ENCODE peak calls at places on chromosomes 16 and 17, in seven cellular contexts. One of them, this sample, is unnamed.
A peak's percentile ranks its signal among the peaks of the same experiment; 100 is the strongest.

GRCh38 chr16:12573300-12573699 is 230.4 kb downstream of the CPPED1 start:
- DNase-seq in neural progenitor cell: no peak
- DNase-seq in left ventricle myocardium inferior: no peak
- DNase-seq in CD4-positive, alpha-beta T cell: no peak
- DNase-seq in choroid plexus epithelial cell: no peak
- DNase-seq in RWPE2: no peak
- DNase-seq in fibroblast of the aortic adventitia: no peak
- DNase-seq in this sample: no peak

GRCh38 chr17:50055055-50055425 is 870 bp upstream of the ITGA3 start:
- DNase-seq in neural progenitor cell: peak; percentile 26
- DNase-seq in left ventricle myocardium inferior: no peak
- DNase-seq in CD4-positive, alpha-beta T cell: peak; percentile 7
- DNase-seq in choroid plexus epithelial cell: no peak
- DNase-seq in RWPE2: peak; percentile 93
- DNase-seq in fibroblast of the aortic adventitia: no peak
- DNase-seq in this sample: no peak

GRCh38 chr16:17211797-17212196 is 259.0 kb downstream of the XYLT1 start:
- DNase-seq in neural progenitor cell: peak; percentile 81
- DNase-seq in left ventricle myocardium inferior: no peak
- DNase-seq in CD4-positive, alpha-beta T cell: peak; percentile 3
- DNase-seq in choroid plexus epithelial cell: no peak
- DNase-seq in RWPE2: no peak
- DNase-seq in fibroblast of the aortic adventitia: no peak
- DNase-seq in this sample: peak; percentile 23

GRCh38 chr16:57564571-57565270 is 22.3 kb downstream of the ADGRG5 start:
- DNase-seq in neural progenitor cell: no peak
- DNase-seq in left ventricle myocardium inferior: no peak
- DNase-seq in CD4-positive, alpha-beta T cell: no peak
- DNase-seq in choroid plexus epithelial cell: peak; percentile 76
- DNase-seq in RWPE2: peak; percentile 49
- DNase-seq in fibroblast of the aortic adventitia: peak; percentile 24
- DNase-seq in this sample: peak; percentile 11

GRCh38 chr16:8572919-8573724 is 17.2 kb downstream of the TMEM114 start:
- DNase-seq in neural progenitor cell: peak; percentile 68
- DNase-seq in left ventricle myocardium inferior: no peak
- DNase-seq in CD4-positive, alpha-beta T cell: no peak
- DNase-seq in choroid plexus epithelial cell: peak; percentile 82
- DNase-seq in RWPE2: no peak
- DNase-seq in fibroblast of the aortic adventitia: peak; percentile 65
- DNase-seq in this sample: no peak

GRCh38 chr17:50180066-50180465 is 14.3 kb downstream of the SGCA start:
- DNase-seq in neural progenitor cell: no peak
- DNase-seq in left ventricle myocardium inferior: no peak
- DNase-seq in CD4-positive, alpha-beta T cell: no peak
- DNase-seq in choroid plexus epithelial cell: no peak
- DNase-seq in RWPE2: no peak
- DNase-seq in fibroblast of the aortic adventitia: peak; percentile 24
- DNase-seq in this sample: no peak

GRCh38 chr17:7882629-7883028 is 6.0 kb upstream of the CHD3 start:
- DNase-seq in neural progenitor cell: no peak
- DNase-seq in left ventricle myocardium inferior: no peak
- DNase-seq in CD4-positive, alpha-beta T cell: no peak
- DNase-seq in choroid plexus epithelial cell: no peak
- DNase-seq in RWPE2: no peak
- DNase-seq in fibroblast of the aortic adventitia: no peak
- DNase-seq in this sample: no peak

GRCh38 chr17:63446218-63446980 is at the start of gene CYB561:
- DNase-seq in neural progenitor cell: peak; percentile 82
- DNase-seq in left ventricle myocardium inferior: peak; percentile 75
- DNase-seq in CD4-positive, alpha-beta T cell: peak; percentile 38
- DNase-seq in choroid plexus epithelial cell: peak; percentile 59
- DNase-seq in RWPE2: no peak
- DNase-seq in fibroblast of the aortic adventitia: peak; percentile 54
- DNase-seq in this sample: peak; percentile 96

GRCh38 chr17:78875738-78876597 is 27.0 kb downstream of the CEP295NL start:
- DNase-seq in neural progenitor cell: no peak
- DNase-seq in left ventricle myocardium inferior: no peak
- DNase-seq in CD4-positive, alpha-beta T cell: no peak
- DNase-seq in choroid plexus epithelial cell: no peak
- DNase-seq in RWPE2: no peak
- DNase-seq in fibroblast of the aortic adventitia: peak; percentile 26
- DNase-seq in this sample: no peak

GRCh38 chr17:40320771-40321501 is 12.0 kb downstream of the RARA start:
- DNase-seq in neural progenitor cell: no peak
- DNase-seq in left ventricle myocardium inferior: peak; percentile 80
- DNase-seq in CD4-positive, alpha-beta T cell: peak; percentile 61
- DNase-seq in choroid plexus epithelial cell: no peak
- DNase-seq in RWPE2: no peak
- DNase-seq in fibroblast of the aortic adventitia: peak; percentile 65
- DNase-seq in this sample: no peak

GRCh38 chr17:1001640-1002411 is 4.9 kb downstream of the TIMM22 start:
- DNase-seq in neural progenitor cell: no peak
- DNase-seq in left ventricle myocardium inferior: no peak
- DNase-seq in CD4-positive, alpha-beta T cell: no peak
- DNase-seq in choroid plexus epithelial cell: peak; percentile 71
- DNase-seq in RWPE2: peak; percentile 53
- DNase-seq in fibroblast of the aortic adventitia: peak; percentile 76
- DNase-seq in this sample: no peak

GRCh38 chr16:82340531-82340930 is 170.5 kb upstream of the MPHOSPH6 start:
- DNase-seq in neural progenitor cell: no peak
- DNase-seq in left ventricle myocardium inferior: no peak
- DNase-seq in CD4-positive, alpha-beta T cell: no peak
- DNase-seq in choroid plexus epithelial cell: no peak
- DNase-seq in RWPE2: no peak
- DNase-seq in fibroblast of the aortic adventitia: no peak
- DNase-seq in this sample: no peak

GRCh38 chr16:84038491-84038890 is 4.1 kb downstream of the SLC38A8 start:
- DNase-seq in neural progenitor cell: no peak
- DNase-seq in left ventricle myocardium inferior: no peak
- DNase-seq in CD4-positive, alpha-beta T cell: no peak
- DNase-seq in choroid plexus epithelial cell: no peak
- DNase-seq in RWPE2: no peak
- DNase-seq in fibroblast of the aortic adventitia: no peak
- DNase-seq in this sample: no peak

GRCh38 chr17:62670202-62670821 is 42.8 kb downstream of the MRC2 start:
- DNase-seq in neural progenitor cell: peak; percentile 65
- DNase-seq in left ventricle myocardium inferior: no peak
- DNase-seq in CD4-positive, alpha-beta T cell: no peak
- DNase-seq in choroid plexus epithelial cell: no peak
- DNase-seq in RWPE2: peak; percentile 94
- DNase-seq in fibroblast of the aortic adventitia: no peak
- DNase-seq in this sample: no peak

DNA sequence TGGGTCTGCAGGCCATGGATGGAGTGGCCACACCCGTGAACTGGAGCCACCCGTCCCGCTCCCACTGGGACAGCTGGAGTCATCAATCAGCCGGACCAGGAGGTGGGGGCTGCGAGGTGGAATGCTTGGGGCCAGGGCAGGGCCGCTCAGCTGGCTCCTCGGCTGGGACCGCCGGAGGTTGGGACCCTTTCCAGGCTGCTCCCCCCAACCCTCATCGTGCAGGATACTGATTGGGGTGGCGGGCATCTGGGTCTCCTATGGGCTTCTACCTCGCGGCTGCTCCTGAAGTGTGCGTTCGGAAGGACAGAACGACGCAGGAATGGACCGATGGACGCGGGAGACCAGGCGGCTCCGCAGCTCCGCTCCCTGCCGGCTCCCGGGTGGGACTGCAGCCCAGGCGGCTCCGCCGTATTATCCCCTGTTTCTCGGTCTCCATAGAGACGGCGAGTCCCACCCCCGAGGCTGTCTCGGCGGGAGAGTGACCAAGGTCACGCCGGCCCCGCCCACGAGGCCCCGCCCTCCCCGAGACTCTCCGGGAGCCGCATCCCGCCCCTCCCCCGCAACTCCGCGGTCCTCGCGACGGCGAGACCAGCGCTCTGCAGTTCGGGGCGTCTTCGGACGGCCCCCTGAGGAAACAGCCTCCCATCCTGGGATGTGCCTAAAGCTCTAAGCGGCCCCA is at the start of gene TPPP3:
- DNase-seq in neural progenitor cell: peak; percentile 87
- DNase-seq in left ventricle myocardium inferior: peak; percentile 92
- DNase-seq in CD4-positive, alpha-beta T cell: no peak
- DNase-seq in choroid plexus epithelial cell: peak; percentile 86
- DNase-seq in RWPE2: no peak
- DNase-seq in fibroblast of the aortic adventitia: peak; percentile 66
- DNase-seq in this sample: peak; percentile 66
- TF ChIP-seq CTCF in neural progenitor cell: peak; percentile 66
- TF ChIP-seq CTCF in left ventricle myocardium inferior: peak; percentile 83
- TF ChIP-seq CTCF in CD4-positive, alpha-beta T cell: peak; percentile 32
- TF ChIP-seq CTCF in choroid plexus epithelial cell: peak; percentile 77
- TF ChIP-seq CTCF in RWPE2: peak; percentile 47
- TF ChIP-seq CTCF in fibroblast of the aortic adventitia: peak; percentile 78
- TF ChIP-seq CTCF in this sample: peak; percentile 32

GRCh38 chr16:10121496-10121895 is 60.7 kb downstream of the GRIN2A start:
- DNase-seq in neural progenitor cell: no peak
- DNase-seq in left ventricle myocardium inferior: no peak
- DNase-seq in CD4-positive, alpha-beta T cell: no peak
- DNase-seq in choroid plexus epithelial cell: peak; percentile 1
- DNase-seq in RWPE2: no peak
- DNase-seq in fibroblast of the aortic adventitia: peak; percentile 78
- DNase-seq in this sample: no peak
- TF ChIP-seq CTCF in neural progenitor cell: no peak
- TF ChIP-seq CTCF in left ventricle myocardium inferior: no peak
- TF ChIP-seq CTCF in CD4-positive, alpha-beta T cell: no peak
- TF ChIP-seq CTCF in choroid plexus epithelial cell: no peak
- TF ChIP-seq CTCF in RWPE2: no peak
- TF ChIP-seq CTCF in fibroblast of the aortic adventitia: no peak
- TF ChIP-seq CTCF in this sample: no peak

GRCh38 chr16:24995469-24995868 is 19.7 kb downstream of the ARHGAP17 start:
- DNase-seq in neural progenitor cell: no peak
- DNase-seq in left ventricle myocardium inferior: no peak
- DNase-seq in CD4-positive, alpha-beta T cell: no peak
- DNase-seq in choroid plexus epithelial cell: no peak
- DNase-seq in RWPE2: no peak
- DNase-seq in fibroblast of the aortic adventitia: no peak
- DNase-seq in this sample: no peak
- TF ChIP-seq CTCF in neural progenitor cell: no peak
- TF ChIP-seq CTCF in left ventricle myocardium inferior: no peak
- TF ChIP-seq CTCF in CD4-positive, alpha-beta T cell: no peak
- TF ChIP-seq CTCF in choroid plexus epithelial cell: peak; percentile 25
- TF ChIP-seq CTCF in RWPE2: no peak
- TF ChIP-seq CTCF in fibroblast of the aortic adventitia: no peak
- TF ChIP-seq CTCF in this sample: peak; percentile 12

DNA sequence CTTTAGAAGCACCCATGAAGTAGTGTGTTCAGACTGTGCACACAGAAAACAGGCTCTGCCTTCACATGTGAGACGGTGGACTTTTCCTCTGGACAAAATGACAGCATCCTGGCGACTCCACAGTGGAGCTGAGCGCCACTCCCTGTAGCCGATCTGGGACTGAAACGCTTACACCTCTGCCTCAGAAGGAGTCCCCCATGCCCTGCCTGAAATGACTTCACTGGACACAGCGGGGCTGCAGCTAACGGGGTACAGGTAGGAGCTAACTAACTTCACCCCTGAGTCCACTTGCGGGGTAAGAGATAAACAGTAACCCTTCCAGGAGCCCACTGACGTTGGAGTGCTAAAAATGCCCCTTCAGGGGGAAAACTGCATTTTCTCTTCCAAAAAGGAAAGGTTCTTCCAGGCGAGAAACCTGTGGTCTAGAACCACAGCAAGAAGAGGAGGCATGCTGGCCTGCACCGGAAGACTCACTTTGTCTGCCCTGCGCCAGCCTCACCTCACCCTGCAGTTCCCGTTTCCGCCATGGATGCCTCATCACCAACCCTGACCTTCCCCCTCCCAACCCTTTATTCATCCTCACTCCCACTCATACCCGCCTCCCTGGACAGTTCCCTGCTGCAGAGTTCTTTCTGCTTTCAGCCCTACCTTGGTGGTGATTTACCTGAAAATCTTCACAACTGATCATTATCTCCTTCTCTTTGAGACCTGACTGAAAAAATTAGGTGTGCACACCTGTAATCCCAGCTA is 19.4 kb upstream of the ENDOV start:
- DNase-seq in neural progenitor cell: no peak
- DNase-seq in left ventricle myocardium inferior: no peak
- DNase-seq in CD4-positive, alpha-beta T cell: no peak
- DNase-seq in choroid plexus epithelial cell: no peak
- DNase-seq in RWPE2: peak; percentile 53
- DNase-seq in fibroblast of the aortic adventitia: no peak
- DNase-seq in this sample: no peak
- TF ChIP-seq CTCF in neural progenitor cell: no peak
- TF ChIP-seq CTCF in left ventricle myocardium inferior: no peak
- TF ChIP-seq CTCF in CD4-positive, alpha-beta T cell: no peak
- TF ChIP-seq CTCF in choroid plexus epithelial cell: no peak
- TF ChIP-seq CTCF in RWPE2: no peak
- TF ChIP-seq CTCF in fibroblast of the aortic adventitia: no peak
- TF ChIP-seq CTCF in this sample: no peak

GRCh38 chr17:32110596-32110995 is 31.7 kb upstream of the RHOT1 start:
- DNase-seq in neural progenitor cell: no peak
- DNase-seq in left ventricle myocardium inferior: no peak
- DNase-seq in CD4-positive, alpha-beta T cell: no peak
- DNase-seq in choroid plexus epithelial cell: no peak
- DNase-seq in RWPE2: no peak
- DNase-seq in fibroblast of the aortic adventitia: no peak
- DNase-seq in this sample: no peak

GRCh38 chr17:32114536-32114935 is 27.8 kb upstream of the RHOT1 start:
- DNase-seq in neural progenitor cell: no peak
- DNase-seq in left ventricle myocardium inferior: no peak
- DNase-seq in CD4-positive, alpha-beta T cell: no peak
- DNase-seq in choroid plexus epithelial cell: no peak
- DNase-seq in RWPE2: no peak
- DNase-seq in fibroblast of the aortic adventitia: no peak
- DNase-seq in this sample: no peak

GRCh38 chr17:32116937-32117336 is 25.4 kb upstream of the RHOT1 start:
- DNase-seq in neural progenitor cell: no peak
- DNase-seq in left ventricle myocardium inferior: no peak
- DNase-seq in CD4-positive, alpha-beta T cell: no peak
- DNase-seq in choroid plexus epithelial cell: no peak
- DNase-seq in RWPE2: no peak
- DNase-seq in fibroblast of the aortic adventitia: no peak
- DNase-seq in this sample: no peak

GRCh38 chr17:32112416-32112815 is 29.9 kb upstream of the RHOT1 start:
- DNase-seq in neural progenitor cell: no peak
- DNase-seq in left ventricle myocardium inferior: no peak
- DNase-seq in CD4-positive, alpha-beta T cell: no peak
- DNase-seq in choroid plexus epithelial cell: no peak
- DNase-seq in RWPE2: no peak
- DNase-seq in fibroblast of the aortic adventitia: no peak
- DNase-seq in this sample: no peak

GRCh38 chr17:32111141-32111771 is 31.0 kb upstream of the RHOT1 start:
- DNase-seq in neural progenitor cell: peak; percentile 60
- DNase-seq in left ventricle myocardium inferior: peak; percentile 45
- DNase-seq in CD4-positive, alpha-beta T cell: peak; percentile 5
- DNase-seq in choroid plexus epithelial cell: peak; percentile 88
- DNase-seq in RWPE2: no peak
- DNase-seq in fibroblast of the aortic adventitia: peak; percentile 65
- DNase-seq in this sample: no peak
- TF ChIP-seq CTCF in neural progenitor cell: peak; percentile 61
- TF ChIP-seq CTCF in left ventricle myocardium inferior: peak; percentile 39
- TF ChIP-seq CTCF in CD4-positive, alpha-beta T cell: no peak
- TF ChIP-seq CTCF in choroid plexus epithelial cell: peak; percentile 69
- TF ChIP-seq CTCF in RWPE2: peak; percentile 12
- TF ChIP-seq CTCF in fibroblast of the aortic adventitia: peak; percentile 37
- TF ChIP-seq CTCF in this sample: peak; percentile 43

GRCh38 chr16:11372073-11372923 is 27.0 kb downstream of the RMI2 start:
- DNase-seq in neural progenitor cell: no peak
- DNase-seq in left ventricle myocardium inferior: no peak
- DNase-seq in CD4-positive, alpha-beta T cell: no peak
- DNase-seq in choroid plexus epithelial cell: no peak
- DNase-seq in RWPE2: no peak
- DNase-seq in fibroblast of the aortic adventitia: no peak
- DNase-seq in this sample: no peak
- TF ChIP-seq CTCF in neural progenitor cell: no peak
- TF ChIP-seq CTCF in left ventricle myocardium inferior: no peak
- TF ChIP-seq CTCF in CD4-positive, alpha-beta T cell: no peak
- TF ChIP-seq CTCF in choroid plexus epithelial cell: no peak
- TF ChIP-seq CTCF in RWPE2: peak; percentile 7
- TF ChIP-seq CTCF in fibroblast of the aortic adventitia: no peak
- TF ChIP-seq CTCF in this sample: no peak